ENCODE peak calls at places on chromosomes 13 and 19, in seven cellular contexts. M, R, D, P, X, H and S are unnamed samples. For H3K27me3, the result is how much of the 10 kb centered on the place peaks cover.

GRCh38 chr19:1173160-1173844 is 766 bp downstream of the SBNO2 start:
- DNase-seq in M (no peak), R (no peak), H (peak), X (no peak), D (no peak), P (no peak), S (no peak)

GRCh38 chr13:96053003-96053703 is at the start of gene UGGT2:
- DNase-seq in M (peak), X (peak), R (peak), D (peak), P (peak), H (peak), S (peak)

GRCh38 chr19:48487944-48488343 is 18.8 kb downstream of the CYTH2 start:
- DNase-seq in R (peak), D (peak), P (peak), X (no peak), M (no peak), H (peak), S (no peak)

GRCh38 chr19:47582320-47582909 is 9.5 kb upstream of the ZNF541 start:
- DNase-seq in D (peak), P (no peak), M (no peak), H (no peak), R (peak), X (no peak), S (peak)

GRCh38 chr13:30679483-30680330 is 55.6 kb upstream of the ALOX5AP start:
- DNase-seq in D (peak), H (no peak), X (no peak), R (peak), M (peak), P (no peak), S (peak)

GRCh38 chr19:10421240-10421948 is 1.1 kb downstream of the PDE4A start:
- DNase-seq in P (no peak), D (no peak), R (no peak), H (no peak), M (no peak), X (no peak), S (no peak)

GRCh38 chr13:56903710-56904109 is 237.0 kb upstream of the PRR20A start:
- DNase-seq in D (no peak), P (no peak), R (no peak), H (no peak), X (no peak), M (no peak), S (no peak)

GRCh38 chr19:46469541-46470185 is 1.7 kb downstream of the PNMA8A start:
- DNase-seq in R (no peak), H (no peak), D (no peak), M (no peak), P (no peak), X (no peak), S (no peak)

GRCh38 chr19:18596752-18597157 is 8.2 kb downstream of the REX1BD start:
- DNase-seq in H (peak), X (peak), D (no peak), P (peak), M (peak), R (peak), S (no peak)

GRCh38 chr13:81539643-81540150 is 1198.8 kb upstream of the SPRY2 start:
- DNase-seq in X (no peak), R (no peak), M (no peak), D (no peak), H (no peak), P (no peak), S (no peak)

GRCh38 chr19:18416778-18417249 is 2.4 kb upstream of the SSBP4 start:
- DNase-seq in R (peak), P (no peak), D (peak), H (peak), M (peak), X (peak), S (peak)

GRCh38 chr19:18594824-18595373 is 6.3 kb downstream of the REX1BD start:
- DNase-seq in D (no peak), R (no peak), X (no peak), H (peak), M (peak), P (no peak), S (no peak)

GRCh38 chr19:4304509-4305252 is at the start of gene FSD1:
- DNase-seq in M (peak), X (no peak), R (peak), D (peak), P (no peak), H (no peak), S (peak)

GRCh38 chr13:114341003-114341777 is 26.9 kb downstream of the CHAMP1 start:
- DNase-seq in D (no peak), M (no peak), P (no peak), H (no peak), R (no peak), X (no peak), S (no peak)

GRCh38 chr13:114338959-114339358 is 24.7 kb downstream of the CHAMP1 start:
- DNase-seq in D (no peak), X (no peak), R (no peak), P (no peak), H (no peak), M (no peak), S (no peak)

GRCh38 chr13:114334305-114335053 is 20.2 kb downstream of the CHAMP1 start:
- DNase-seq in M (no peak), P (no peak), R (no peak), X (no peak), D (no peak), H (no peak), S (no peak)

DNA sequence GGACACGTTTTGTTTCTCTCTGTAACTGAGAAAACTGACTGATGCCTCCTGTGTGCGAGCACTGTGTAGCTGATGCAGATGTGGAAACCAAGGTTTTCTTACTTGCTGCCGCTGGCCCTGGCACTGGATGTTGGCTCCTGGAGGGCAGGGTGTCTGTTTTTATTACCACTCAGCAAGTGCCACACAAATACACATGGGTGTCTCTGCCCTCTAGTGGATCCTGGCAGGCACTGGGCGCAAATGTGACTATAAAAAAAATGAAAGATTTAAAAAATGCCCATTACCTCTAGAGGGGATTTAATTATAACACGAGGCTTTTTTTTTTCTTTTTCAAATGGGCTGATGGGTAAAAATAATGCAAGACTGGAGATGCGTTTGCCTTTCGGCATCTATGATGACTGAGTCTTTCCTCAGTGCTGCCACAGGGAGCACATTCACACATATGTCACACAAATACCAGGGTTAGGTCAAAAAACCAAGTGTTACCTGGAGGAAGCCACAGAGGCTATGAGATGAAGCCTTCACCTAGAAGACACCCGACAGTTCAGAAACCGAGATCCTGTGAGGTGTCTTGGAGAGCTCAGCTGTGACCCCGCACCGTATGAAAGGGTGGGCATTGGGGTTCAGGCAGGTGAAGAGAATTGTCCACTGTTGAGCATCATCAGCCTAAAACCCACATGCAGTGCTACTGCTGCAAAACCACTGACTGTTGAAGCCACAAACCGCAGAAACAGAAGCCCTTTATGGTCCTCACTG is 25.7 kb downstream of the CHAMP1 start:
- DNase-seq in H (no peak), M (peak), X (no peak), R (peak), P (peak), D (peak), S (no peak)
- H3K27ac ChIP-seq in H (no peak), M (no peak), X (no peak), R (no peak), P (no peak), D (no peak), S (no peak)

DNA sequence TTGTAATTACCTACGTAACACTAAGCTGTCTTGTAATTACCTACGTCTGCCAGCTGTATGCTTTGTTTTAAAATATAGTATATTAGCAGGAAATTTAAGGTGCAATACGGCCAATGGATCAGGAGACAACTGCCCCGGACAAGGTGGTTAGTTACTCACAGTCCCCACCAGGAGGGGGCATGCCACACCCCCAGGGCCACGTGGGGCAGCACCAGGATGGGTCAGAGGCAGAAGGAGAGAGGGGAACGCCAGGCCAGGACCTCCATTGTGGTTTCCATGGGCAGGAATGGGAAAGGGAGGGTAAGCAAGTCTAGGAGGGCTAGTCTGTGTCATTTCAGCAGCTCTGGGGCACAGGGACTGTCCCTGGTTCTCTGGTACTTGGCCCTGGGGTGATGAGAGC is 140.1 kb downstream of the URI1 start:
- DNase-seq in D (no peak), P (no peak), M (no peak), R (no peak), X (no peak), H (peak), S (no peak)
- H3K27me3 ChIP-seq in D (under half), P (under half), M (under half), R (under half), X (under half), H (under half), S (under half)

DNA sequence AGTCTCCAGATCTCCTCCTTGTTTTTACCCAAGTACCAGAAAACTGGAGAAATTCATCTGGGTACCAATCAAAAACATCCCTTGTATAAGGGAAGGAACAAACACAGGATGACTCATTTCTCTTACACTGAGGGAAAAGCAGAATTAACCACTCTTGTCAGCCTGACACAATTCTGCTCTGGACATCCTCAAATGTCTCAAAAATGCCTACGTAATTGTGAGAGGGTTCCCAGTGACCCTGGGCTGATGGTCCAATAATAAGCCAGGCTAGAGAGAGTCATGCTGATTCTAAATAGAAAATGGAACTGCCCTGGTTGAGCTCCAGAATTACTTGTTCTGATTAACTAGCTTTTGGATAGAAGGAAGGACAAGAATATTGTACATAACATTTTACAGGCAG is 14.5 kb downstream of the ZNF708 start:
- DNase-seq in H (no peak), R (peak), D (peak), P (no peak), X (no peak), M (no peak), S (no peak)
- H3K27ac ChIP-seq in H (peak), R (peak), D (no peak), P (no peak), X (no peak), M (no peak), S (no peak)

GRCh38 chr13:77375554-77375953 is 48.7 kb upstream of the MYCBP2 start:
- DNase-seq in R (no peak), D (no peak), H (no peak), X (no peak), M (no peak), P (no peak), S (no peak)
- H3K27me3 ChIP-seq in R (under half), D (under half), H (under half), X (under half), M (under half), P (under half), S (under half)

DNA sequence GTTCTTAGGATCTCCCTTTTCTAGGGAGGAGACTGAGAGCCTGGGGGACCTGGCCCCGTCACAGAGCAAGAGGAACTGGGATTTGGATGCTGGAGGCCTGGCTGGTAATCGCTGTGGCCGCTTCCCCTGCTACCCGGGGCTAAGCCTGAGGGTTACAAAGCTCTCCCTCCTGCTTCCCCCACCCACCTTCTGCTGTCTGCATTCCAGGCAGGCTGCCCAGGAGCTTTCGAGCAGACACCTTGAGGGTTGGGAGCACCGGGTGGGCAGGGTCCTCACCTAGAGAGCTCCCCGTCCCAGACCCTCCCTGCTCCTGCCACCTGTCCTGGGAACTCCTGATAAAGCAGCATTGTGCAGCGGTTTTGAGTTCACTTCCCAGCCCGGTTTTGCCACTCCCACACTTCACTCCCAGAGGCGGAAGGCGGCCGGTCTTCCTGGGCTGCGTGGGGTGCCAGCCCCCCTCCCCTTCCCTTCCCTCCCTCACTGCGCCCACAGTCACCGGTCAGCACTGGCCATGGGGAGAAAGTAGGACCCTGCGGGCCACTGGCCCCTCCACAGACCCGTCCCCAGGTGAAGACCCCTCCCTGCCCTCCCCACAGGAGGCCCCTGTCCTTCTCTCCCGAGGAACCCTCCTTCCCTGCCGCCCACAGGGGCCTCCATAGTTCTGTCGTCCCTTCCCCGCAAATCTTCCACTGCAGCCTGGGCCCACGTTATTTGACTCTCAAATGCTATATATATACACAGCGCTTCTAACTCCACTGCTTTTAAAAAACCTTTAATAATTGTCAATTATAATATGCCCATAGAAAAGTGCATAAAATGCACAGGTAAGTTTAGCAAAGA is 8.1 kb downstream of the PAK4 start:
- DNase-seq in P (no peak), H (peak), D (no peak), M (peak), R (peak), X (no peak), S (no peak)
- H3K27ac ChIP-seq in P (no peak), H (peak), D (no peak), M (peak), R (peak), X (no peak), S (no peak)

GRCh38 chr19:44748426-44749254 is at the start of gene BCL3:
- DNase-seq in D (no peak), H (peak), R (peak), X (peak), M (peak), P (no peak), S (no peak)
- H3K27me3 ChIP-seq in D (under half), H (under half), R (under half), X (under half), M (under half), P (under half), S (under half)

GRCh38 chr13:111204438-111205177 is 89.5 kb downstream of the ARHGEF7 start:
- DNase-seq in D (peak), M (no peak), X (peak), H (no peak), R (peak), P (no peak), S (peak)
- H3K27ac ChIP-seq in D (peak), M (no peak), X (peak), H (peak), R (no peak), P (no peak), S (peak)

GRCh38 chr19:35360880-35361420 is 2.7 kb downstream of the FFAR3 start:
- DNase-seq in R (no peak), P (no peak), H (no peak), X (no peak), M (no peak), D (no peak), S (no peak)
- H3K27me3 ChIP-seq in R (under half), P (under half), H (under half), X (under half), M (under half), D (under half), S (under half)

GRCh38 chr19:6732803-6733337 is 4.5 kb downstream of the GPR108 start:
- DNase-seq in P (no peak), M (no peak), H (peak), X (no peak), R (no peak), D (no peak), S (no peak)
- H3K27ac ChIP-seq in P (no peak), M (no peak), H (no peak), X (no peak), R (no peak), D (no peak), S (no peak)

GRCh38 chr13:28499579-28499978 is 4.7 kb upstream of the FLT1 start:
- DNase-seq in D (peak), H (no peak), M (no peak), P (no peak), R (no peak), X (no peak), S (no peak)

GRCh38 chr13:28495586-28496564 is 947 bp upstream of the FLT1 start:
- DNase-seq in D (no peak), R (no peak), M (no peak), X (no peak), P (no peak), H (peak), S (no peak)

GRCh38 chr13:28494861-28495585 is at the start of gene FLT1:
- DNase-seq in R (peak), M (peak), X (no peak), D (peak), H (peak), P (no peak), S (no peak)

GRCh38 chr13:28498481-28499115 is 3.7 kb upstream of the FLT1 start:
- DNase-seq in D (no peak), M (no peak), R (no peak), P (no peak), X (no peak), H (no peak), S (no peak)

GRCh38 chr13:28497143-28497876 is 2.4 kb upstream of the FLT1 start:
- DNase-seq in D (no peak), X (no peak), M (no peak), P (no peak), H (no peak), R (peak), S (no peak)
- H3K27me3 ChIP-seq in D (under half), X (under half), M (under half), P (under half), H (under half), R (under half), S (under half)